ENCODE peak calls at places on chromosomes 16 and 17, in nine cellular contexts. N is Calu3, O is adipocyte, Q is smooth muscle cell of the brain vasculature, V is SK-N-DZ, T is T-helper 2 cell, J is activated T-helper 1 cell treated with Interleukin-2 at 50 U/mL for 16 hours, K is upper lobe of right lung, C is RCC 7860. L is an unnamed sample.

GRCh38 chr17:77373298-77374169 is 232.8 kb downstream of the SEC14L1 start:
- DNase-seq in N (no peak), O (peak; percentile 59), Q (no peak), V (no peak), T (no peak), J (no peak), K (peak; percentile 79), C (no peak), L (no peak)

GRCh38 chr17:17181666-17182600 is 24.2 kb downstream of the PLD6 start:
- DNase-seq in N (no peak), O (no peak), Q (no peak), V (no peak), T (no peak), J (no peak), K (no peak), C (no peak), L (no peak)

GRCh38 chr17:18859256-18859655 is 1.3 kb downstream of the PRPSAP2 start:
- DNase-seq in N (no peak), O (peak; percentile 61), Q (no peak), V (no peak), T (no peak), J (no peak), K (no peak), C (peak; percentile 50), L (peak; percentile 47)

GRCh38 chr17:19904412-19904811 is 36.7 kb upstream of the ULK2 start:
- DNase-seq in N (no peak), O (peak; percentile 42), Q (no peak), V (no peak), T (no peak), J (no peak), K (no peak), C (no peak), L (peak; percentile 22)

GRCh38 chr16:84940670-84941551 is 70.4 kb downstream of the ZDHHC7 start:
- DNase-seq in N (no peak), O (peak; percentile 90), Q (peak; percentile 50), V (no peak), T (no peak), J (no peak), K (peak; percentile 59), C (no peak), L (no peak)

GRCh38 chr16:46762583-46762982 is 14.4 kb upstream of the MYLK3 start:
- DNase-seq in N (no peak), O (no peak), Q (no peak), V (no peak), T (no peak), J (no peak), K (no peak), C (no peak), L (peak; percentile 33)

GRCh38 chr16:66960270-66960669 is 796 bp upstream of the CES3 start:
- DNase-seq in N (no peak), O (no peak), Q (no peak), V (no peak), T (no peak), J (no peak), K (no peak), C (no peak), L (no peak)

GRCh38 chr17:81083125-81083765 is 48.3 kb downstream of the BAIAP2 start:
- DNase-seq in N (no peak), O (no peak), Q (no peak), V (no peak), T (no peak), J (no peak), K (peak; percentile 88), C (no peak), L (no peak)

GRCh38 chr16:50399411-50399810 is 30.6 kb upstream of the BRD7 start:
- DNase-seq in N (no peak), O (no peak), Q (no peak), V (no peak), T (no peak), J (no peak), K (no peak), C (no peak), L (no peak)

GRCh38 chr16:84898447-84898846 is 78.7 kb downstream of the CRISPLD2 start:
- DNase-seq in N (no peak), O (no peak), Q (no peak), V (no peak), T (no peak), J (no peak), K (no peak), C (no peak), L (peak; percentile 83)

GRCh38 chr17:4658478-4659305 is 17.2 kb upstream of the ALOX15 start:
- DNase-seq in N (no peak), O (peak; percentile 36), Q (no peak), V (no peak), T (no peak), J (no peak), K (peak; percentile 7), C (peak; percentile 65), L (peak; percentile 58)

GRCh38 chr17:21816592-21817567 is 124.6 kb downstream of the KCNJ18 start:
- DNase-seq in N (no peak), O (no peak), Q (no peak), V (peak; percentile 1), T (no peak), J (no peak), K (no peak), C (no peak), L (no peak)

GRCh38 chr17:32441886-32442285 is 2.4 kb upstream of the PSMD11 start:
- DNase-seq in N (no peak), O (no peak), Q (no peak), V (no peak), T (no peak), J (no peak), K (no peak), C (no peak), L (no peak)

GRCh38 chr16:56513972-56514371 is 5.9 kb downstream of the BBS2 start:
- DNase-seq in N (peak; percentile 59), O (peak; percentile 75), Q (peak; percentile 39), V (peak; percentile 33), T (peak; percentile 27), J (peak; percentile 4), K (no peak), C (peak; percentile 59), L (peak; percentile 77)

GRCh38 chr17:72123496-72123963 is 2.7 kb downstream of the SOX9 start:
- DNase-seq in N (peak; percentile 71), O (no peak), Q (no peak), V (no peak), T (no peak), J (no peak), K (no peak), C (no peak), L (no peak)

GRCh38 chr17:37729905-37730304 is 15.0 kb downstream of the HNF1B start:
- DNase-seq in N (peak; percentile 49), O (no peak), Q (no peak), V (no peak), T (no peak), J (no peak), K (no peak), C (no peak), L (no peak)

GRCh38 chr17:34892864-34893263 is 68.4 kb downstream of the CCT6B start:
- DNase-seq in N (peak; percentile 51), O (no peak), Q (no peak), V (peak; percentile 22), T (no peak), J (no peak), K (no peak), C (no peak), L (no peak)

GRCh38 chr16:65547799-65548446 is 426.1 kb upstream of the CDH11 start:
- DNase-seq in N (no peak), O (peak; percentile 94), Q (peak; percentile 51), V (no peak), T (no peak), J (no peak), K (no peak), C (peak; percentile 80), L (peak; percentile 63)

GRCh38 chr17:44112284-44113280 is 10.9 kb downstream of the HDAC5 start:
- DNase-seq in N (no peak), O (no peak), Q (no peak), V (no peak), T (no peak), J (no peak), K (no peak), C (no peak), L (no peak)

GRCh38 chr17:48752399-48753288 is 24.1 kb upstream of the HOXB13 start:
- DNase-seq in N (no peak), O (no peak), Q (no peak), V (no peak), T (no peak), J (no peak), K (peak; percentile 39), C (no peak), L (no peak)

GRCh38 chr17:688100-688989 is 26.3 kb downstream of the VPS53 start:
- DNase-seq in N (no peak), O (no peak), Q (no peak), V (peak; percentile 21), T (no peak), J (no peak), K (no peak), C (no peak), L (no peak)

GRCh38 chr17:32335046-32335445 is 6.9 kb downstream of the C17orf75 start:
- DNase-seq in N (no peak), O (no peak), Q (no peak), V (no peak), T (no peak), J (no peak), K (no peak), C (no peak), L (no peak)

GRCh38 chr16:75138233-75138632 is 10.1 kb upstream of the ZFP1 start:
- DNase-seq in N (no peak), O (no peak), Q (no peak), V (no peak), T (no peak), J (no peak), K (no peak), C (no peak), L (no peak)

GRCh38 chr16:54928016-54928356 is 2.7 kb upstream of the IRX5 start:
- DNase-seq in N (peak; percentile 35), O (peak; percentile 71), Q (no peak), V (no peak), T (no peak), J (no peak), K (no peak), C (peak; percentile 24), L (no peak)

GRCh38 chr17:9872852-9873251 is 32.2 kb downstream of the RCVRN start:
- DNase-seq in N (no peak), O (no peak), Q (no peak), V (no peak), T (no peak), J (no peak), K (no peak), C (no peak), L (no peak)

GRCh38 chr17:72439893-72440502 is 319.2 kb downstream of the SOX9 start:
- DNase-seq in N (no peak), O (no peak), Q (no peak), V (peak; percentile 45), T (no peak), J (no peak), K (no peak), C (no peak), L (no peak)

GRCh38 chr17:39981207-39982068 is 831 bp downstream of the PSMD3 start:
- DNase-seq in N (no peak), O (peak; percentile 34), Q (no peak), V (no peak), T (no peak), J (no peak), K (no peak), C (no peak), L (no peak)

GRCh38 chr17:63930951-63931575 is 1.1 kb downstream of the CD79B start:
- DNase-seq in N (no peak), O (no peak), Q (no peak), V (no peak), T (peak; percentile 57), J (peak; percentile 52), K (peak; percentile 79), C (no peak), L (no peak)

GRCh38 chr16:7304257-7304656 is 28.4 kb upstream of the RBFOX1 start:
- DNase-seq in N (no peak), O (no peak), Q (no peak), V (no peak), T (no peak), J (no peak), K (no peak), C (no peak), L (no peak)

GRCh38 chr16:87979352-87979751 is 28.1 kb downstream of the BANP start:
- DNase-seq in N (no peak), O (no peak), Q (no peak), V (no peak), T (no peak), J (no peak), K (no peak), C (no peak), L (no peak)

L was measured in bronchial epithelial cell.